ENCODE peak calls at places on chromosomes 2 and 18, in seven cellular contexts. One of them, this sample, is unnamed.

GRCh38 chr2:68435605-68436004 is 31.5 kb downstream of the FBXO48 start:
- DNase-seq in K562: no peak
- DNase-seq in HCT116: no peak
- DNase-seq in HepG2: no peak
- DNase-seq in SK-N-SH: no peak
- DNase-seq in H1: no peak
- DNase-seq in GM12878: no peak
- DNase-seq in this sample: no peak

GRCh38 chr2:152336103-152336853 is 1.3 kb downstream of the FMNL2 start:
- DNase-seq in K562: no peak
- DNase-seq in HCT116: no peak
- DNase-seq in HepG2: peak
- DNase-seq in SK-N-SH: peak
- DNase-seq in H1: peak
- DNase-seq in GM12878: no peak
- DNase-seq in this sample: no peak

GRCh38 chr2:101036562-101036961 is 34.5 kb downstream of the RPL31 start:
- DNase-seq in K562: peak
- DNase-seq in HCT116: no peak
- DNase-seq in HepG2: peak
- DNase-seq in SK-N-SH: peak
- DNase-seq in H1: no peak
- DNase-seq in GM12878: no peak
- DNase-seq in this sample: no peak

GRCh38 chr2:172305066-172305465 is 122.3 kb upstream of the ITGA6 start:
- DNase-seq in K562: no peak
- DNase-seq in HCT116: no peak
- DNase-seq in HepG2: no peak
- DNase-seq in SK-N-SH: no peak
- DNase-seq in H1: no peak
- DNase-seq in GM12878: no peak
- DNase-seq in this sample: no peak

GRCh38 chr2:27537287-27537686 is 40.6 kb downstream of the GCKR start:
- DNase-seq in K562: peak
- DNase-seq in HCT116: no peak
- DNase-seq in HepG2: no peak
- DNase-seq in SK-N-SH: no peak
- DNase-seq in H1: no peak
- DNase-seq in GM12878: no peak
- DNase-seq in this sample: no peak

GRCh38 chr2:201358684-201359083 is 1.5 kb upstream of the FLACC1 start:
- DNase-seq in K562: peak
- DNase-seq in HCT116: peak
- DNase-seq in HepG2: no peak
- DNase-seq in SK-N-SH: no peak
- DNase-seq in H1: no peak
- DNase-seq in GM12878: no peak
- DNase-seq in this sample: no peak

GRCh38 chr2:83817511-83817910 is 641.6 kb downstream of the SUCLG1 start:
- DNase-seq in K562: peak
- DNase-seq in HCT116: peak
- DNase-seq in HepG2: no peak
- DNase-seq in SK-N-SH: no peak
- DNase-seq in H1: no peak
- DNase-seq in GM12878: no peak
- DNase-seq in this sample: peak

GRCh38 chr2:233354971-233355574 is 779 bp downstream of the DGKD start:
- DNase-seq in K562: no peak
- DNase-seq in HCT116: no peak
- DNase-seq in HepG2: no peak
- DNase-seq in SK-N-SH: peak
- DNase-seq in H1: peak
- DNase-seq in GM12878: no peak
- DNase-seq in this sample: peak

GRCh38 chr18:62509779-62510178 is 13.0 kb upstream of the ZCCHC2 start:
- DNase-seq in K562: no peak
- DNase-seq in HCT116: no peak
- DNase-seq in HepG2: peak
- DNase-seq in SK-N-SH: no peak
- DNase-seq in H1: no peak
- DNase-seq in GM12878: no peak
- DNase-seq in this sample: no peak

GRCh38 chr2:191947235-191947634 is 100.3 kb upstream of the CAVIN2 start:
- DNase-seq in K562: no peak
- DNase-seq in HCT116: no peak
- DNase-seq in HepG2: no peak
- DNase-seq in SK-N-SH: no peak
- DNase-seq in H1: no peak
- DNase-seq in GM12878: no peak
- DNase-seq in this sample: no peak

GRCh38 chr18:50866765-50867164 is 12.2 kb upstream of the ME2 start:
- DNase-seq in K562: no peak
- DNase-seq in HCT116: no peak
- DNase-seq in HepG2: no peak
- DNase-seq in SK-N-SH: no peak
- DNase-seq in H1: no peak
- DNase-seq in GM12878: no peak
- DNase-seq in this sample: no peak

GRCh38 chr2:100905132-100905805 is 85.3 kb downstream of the NPAS2 start:
- DNase-seq in K562: no peak
- DNase-seq in HCT116: no peak
- DNase-seq in HepG2: no peak
- DNase-seq in SK-N-SH: no peak
- DNase-seq in H1: no peak
- DNase-seq in GM12878: no peak
- DNase-seq in this sample: no peak

GRCh38 chr2:133054297-133054696 is 384.3 kb upstream of the LYPD1 start:
- DNase-seq in K562: no peak
- DNase-seq in HCT116: no peak
- DNase-seq in HepG2: no peak
- DNase-seq in SK-N-SH: no peak
- DNase-seq in H1: no peak
- DNase-seq in GM12878: no peak
- DNase-seq in this sample: no peak

GRCh38 chr2:165897741-165898140 is 55.8 kb downstream of the TTC21B start:
- DNase-seq in K562: no peak
- DNase-seq in HCT116: no peak
- DNase-seq in HepG2: no peak
- DNase-seq in SK-N-SH: no peak
- DNase-seq in H1: no peak
- DNase-seq in GM12878: peak
- DNase-seq in this sample: no peak

GRCh38 chr18:7616661-7617060 is 49.5 kb downstream of the PTPRM start:
- DNase-seq in K562: no peak
- DNase-seq in HCT116: no peak
- DNase-seq in HepG2: no peak
- DNase-seq in SK-N-SH: peak
- DNase-seq in H1: no peak
- DNase-seq in GM12878: no peak
- DNase-seq in this sample: no peak

GRCh38 chr2:34529965-34530364 is 930.9 kb upstream of the FAM98A start:
- DNase-seq in K562: no peak
- DNase-seq in HCT116: no peak
- DNase-seq in HepG2: no peak
- DNase-seq in SK-N-SH: no peak
- DNase-seq in H1: no peak
- DNase-seq in GM12878: no peak
- DNase-seq in this sample: no peak

GRCh38 chr2:111161971-111162370 is 41.3 kb downstream of the BCL2L11 start:
- DNase-seq in K562: no peak
- DNase-seq in HCT116: no peak
- DNase-seq in HepG2: no peak
- DNase-seq in SK-N-SH: peak
- DNase-seq in H1: no peak
- DNase-seq in GM12878: no peak
- DNase-seq in this sample: no peak

GRCh38 chr2:70986499-70987189 is 8.0 kb downstream of the TEX261 start:
- DNase-seq in K562: no peak
- DNase-seq in HCT116: no peak
- DNase-seq in HepG2: no peak
- DNase-seq in SK-N-SH: no peak
- DNase-seq in H1: no peak
- DNase-seq in GM12878: no peak
- DNase-seq in this sample: no peak

GRCh38 chr18:12628706-12629702 is 28.9 kb downstream of the SPIRE1 start:
- DNase-seq in K562: no peak
- DNase-seq in HCT116: no peak
- DNase-seq in HepG2: no peak
- DNase-seq in SK-N-SH: no peak
- DNase-seq in H1: no peak
- DNase-seq in GM12878: no peak
- DNase-seq in this sample: no peak

GRCh38 chr2:117691980-117692379 is 122.5 kb upstream of the DDX18 start:
- DNase-seq in K562: no peak
- DNase-seq in HCT116: no peak
- DNase-seq in HepG2: no peak
- DNase-seq in SK-N-SH: no peak
- DNase-seq in H1: peak
- DNase-seq in GM12878: no peak
- DNase-seq in this sample: no peak

DNA sequence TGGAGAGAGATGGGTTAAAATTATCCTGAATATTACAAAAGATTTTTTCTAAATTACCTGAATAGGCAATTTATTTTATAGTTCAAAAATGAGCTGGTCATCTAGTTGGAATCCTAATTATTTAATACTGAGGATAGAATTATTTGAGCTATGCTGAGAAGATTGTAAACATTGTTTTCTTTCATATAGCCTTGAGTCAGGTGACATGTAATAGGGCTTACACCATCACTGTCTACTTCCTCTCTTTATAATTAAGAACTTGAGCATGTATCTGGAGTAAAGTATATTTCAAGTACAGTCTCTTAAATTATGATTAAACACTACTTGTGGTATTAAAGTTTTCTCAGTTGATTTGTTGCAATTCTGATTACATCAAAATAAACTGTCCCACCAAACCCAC is 650.9 kb upstream of the ZEB2 start:
- DNase-seq in K562: no peak
- DNase-seq in HCT116: no peak
- DNase-seq in HepG2: no peak
- DNase-seq in SK-N-SH: no peak
- DNase-seq in H1: no peak
- DNase-seq in GM12878: no peak
- DNase-seq in this sample: no peak
- TF ChIP-seq JUND in K562: no peak
- TF ChIP-seq JUND in HCT116: no peak
- TF ChIP-seq JUND in HepG2: no peak
- TF ChIP-seq JUND in SK-N-SH: no peak
- TF ChIP-seq JUND in H1: no peak
- TF ChIP-seq JUND in GM12878: no peak
- TF ChIP-seq JUND in this sample: no peak

GRCh38 chr18:37985126-37985525 is 419.5 kb upstream of the CELF4 start:
- DNase-seq in K562: no peak
- DNase-seq in HCT116: no peak
- DNase-seq in HepG2: no peak
- DNase-seq in SK-N-SH: no peak
- DNase-seq in H1: no peak
- DNase-seq in GM12878: no peak
- DNase-seq in this sample: no peak

GRCh38 chr18:37980556-37980955 is 415.0 kb upstream of the CELF4 start:
- DNase-seq in K562: no peak
- DNase-seq in HCT116: no peak
- DNase-seq in HepG2: no peak
- DNase-seq in SK-N-SH: no peak
- DNase-seq in H1: no peak
- DNase-seq in GM12878: no peak
- DNase-seq in this sample: no peak
- TF ChIP-seq JUND in K562: no peak
- TF ChIP-seq JUND in HCT116: no peak
- TF ChIP-seq JUND in HepG2: no peak
- TF ChIP-seq JUND in SK-N-SH: no peak
- TF ChIP-seq JUND in H1: no peak
- TF ChIP-seq JUND in GM12878: no peak
- TF ChIP-seq JUND in this sample: no peak

GRCh38 chr2:168212167-168212566 is 35.2 kb downstream of the STK39 start:
- DNase-seq in K562: no peak
- DNase-seq in HCT116: no peak
- DNase-seq in HepG2: no peak
- DNase-seq in SK-N-SH: no peak
- DNase-seq in H1: no peak
- DNase-seq in GM12878: no peak
- DNase-seq in this sample: no peak

GRCh38 chr2:168212866-168213265 is 34.5 kb downstream of the STK39 start:
- DNase-seq in K562: no peak
- DNase-seq in HCT116: no peak
- DNase-seq in HepG2: no peak
- DNase-seq in SK-N-SH: no peak
- DNase-seq in H1: no peak
- DNase-seq in GM12878: no peak
- DNase-seq in this sample: no peak

GRCh38 chr2:168210216-168210897 is 37.0 kb downstream of the STK39 start:
- DNase-seq in K562: no peak
- DNase-seq in HCT116: no peak
- DNase-seq in HepG2: no peak
- DNase-seq in SK-N-SH: no peak
- DNase-seq in H1: no peak
- DNase-seq in GM12878: no peak
- DNase-seq in this sample: no peak

GRCh38 chr2:168210898-168211570 is 36.4 kb downstream of the STK39 start:
- DNase-seq in K562: no peak
- DNase-seq in HCT116: peak
- DNase-seq in HepG2: peak
- DNase-seq in SK-N-SH: no peak
- DNase-seq in H1: no peak
- DNase-seq in GM12878: no peak
- DNase-seq in this sample: no peak

GRCh38 chr2:168211664-168212163 is 35.7 kb downstream of the STK39 start:
- DNase-seq in K562: no peak
- DNase-seq in HCT116: no peak
- DNase-seq in HepG2: no peak
- DNase-seq in SK-N-SH: no peak
- DNase-seq in H1: no peak
- DNase-seq in GM12878: no peak
- DNase-seq in this sample: no peak
- TF ChIP-seq JUND in K562: no peak
- TF ChIP-seq JUND in HCT116: no peak
- TF ChIP-seq JUND in HepG2: no peak
- TF ChIP-seq JUND in SK-N-SH: no peak
- TF ChIP-seq JUND in H1: no peak
- TF ChIP-seq JUND in GM12878: no peak
- TF ChIP-seq JUND in this sample: no peak

DNA sequence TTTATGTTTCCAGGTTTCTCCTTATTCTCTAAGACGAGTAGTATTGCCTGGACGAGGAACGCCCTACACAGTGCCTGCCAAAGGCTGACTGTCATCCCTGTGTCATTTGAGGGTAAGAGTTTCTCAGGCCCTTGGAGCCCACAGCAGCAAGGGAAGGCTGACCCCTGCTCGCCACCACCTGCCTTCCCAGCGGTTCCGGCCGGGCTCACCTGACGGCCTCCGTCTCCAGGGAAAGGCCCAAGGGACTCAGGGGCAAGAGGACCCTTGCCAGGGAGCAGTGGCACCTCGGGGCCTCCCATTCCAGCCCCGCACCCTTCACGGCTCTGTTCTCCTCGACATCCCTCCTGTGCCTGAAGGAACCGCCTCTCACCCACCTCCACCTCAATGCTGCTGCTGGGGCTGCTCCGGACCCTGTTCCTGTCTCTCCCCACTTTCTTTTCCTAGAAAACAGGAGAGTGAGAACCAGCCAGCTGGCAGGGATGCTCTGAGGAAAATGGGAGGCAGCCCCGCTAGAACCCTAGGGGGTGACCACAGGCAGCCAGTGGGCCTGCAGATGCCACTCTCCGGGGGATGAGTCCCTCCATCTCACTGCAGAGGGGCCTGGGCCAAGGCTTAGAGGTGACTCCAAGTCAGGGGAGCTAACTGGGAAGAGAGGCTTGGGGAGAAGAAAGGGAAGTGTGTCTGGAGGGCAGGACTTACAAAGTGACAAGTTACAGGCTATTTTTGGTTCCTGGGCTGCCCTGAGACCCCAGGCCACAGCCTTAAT is 1.8 kb downstream of the LIMS2 start:
- DNase-seq in K562: no peak
- DNase-seq in HCT116: no peak
- DNase-seq in HepG2: no peak
- DNase-seq in SK-N-SH: peak
- DNase-seq in H1: peak
- DNase-seq in GM12878: no peak
- DNase-seq in this sample: no peak
- TF ChIP-seq JUND in K562: no peak
- TF ChIP-seq JUND in HCT116: no peak
- TF ChIP-seq JUND in HepG2: no peak
- TF ChIP-seq JUND in SK-N-SH: no peak
- TF ChIP-seq JUND in H1: no peak
- TF ChIP-seq JUND in GM12878: no peak
- TF ChIP-seq JUND in this sample: no peak